ENCODE peak calls at places on chromosomes 4 and X, in four cellular contexts. X, J, Y and F are unnamed samples.

GRCh38 chrX:9884031-9884779 is 83.0 kb upstream of the CLDN34 start:
- DNase-seq in Y (no peak), X (no peak), J (peak; percentile 15), F (no peak)

GRCh38 chrX:118978451-118978850 is 4.0 kb downstream of the LONRF3 start:
- DNase-seq in Y (no peak), J (no peak), X (no peak), F (no peak)

GRCh38 chrX:28625223-28625622 is 38.0 kb downstream of the IL1RAPL1 start:
- DNase-seq in Y (no peak), X (no peak), J (no peak), F (no peak)

GRCh38 chr4:140695483-140695882 is 60.7 kb downstream of the TBC1D9 start:
- DNase-seq in Y (no peak), X (no peak), J (no peak), F (no peak)

GRCh38 chr4:81870275-81870674 is 398.6 kb upstream of the RASGEF1B start:
- DNase-seq in Y (no peak), X (no peak), J (no peak), F (no peak)

GRCh38 chr4:6188687-6189305 is 11.6 kb downstream of the JAKMIP1 start:
- DNase-seq in X (no peak), Y (peak; percentile 42), J (no peak), F (no peak)

GRCh38 chr4:99664703-99665102 is 7.1 kb upstream of the C4orf54 start:
- DNase-seq in X (no peak), Y (no peak), J (no peak), F (no peak)

GRCh38 chr4:6854098-6854744 is 55.4 kb upstream of the TBC1D14 start:
- DNase-seq in J (peak; percentile 10), Y (no peak), X (no peak), F (no peak)

GRCh38 chrX:3252744-3253143 is 93.7 kb downstream of the MXRA5 start:
- DNase-seq in J (no peak), Y (peak; percentile 8), X (no peak), F (no peak)